ENCODE peak calls at places on chromosomes 3 and 15, in four cellular contexts. W, Z, B and F are unnamed samples.

GRCh38 chr3:130857336-130858026 is 36.4 kb upstream of the ATP2C1 start:
- DNase-seq in W (no peak), Z (no peak), B (no peak), F (no peak)

GRCh38 chr3:14823910-14824629 is 5.3 kb downstream of the FGD5 start:
- DNase-seq in W (no peak), Z (no peak), B (no peak), F (no peak)

GRCh38 chr3:136882575-136882974 is 20.6 kb downstream of the NCK1 start:
- DNase-seq in W (no peak), Z (no peak), B (no peak), F (peak)

GRCh38 chr3:161197855-161198836 is 23.0 kb upstream of the NMD3 start:
- DNase-seq in W (no peak), Z (no peak), B (no peak), F (peak)

GRCh38 chr3:39203862-39204261 is 11.5 kb upstream of the XIRP1 start:
- DNase-seq in W (no peak), Z (no peak), B (no peak), F (no peak)

GRCh38 chr3:96779810-96780209 is 34.6 kb upstream of the EPHA6 start:
- DNase-seq in W (no peak), Z (no peak), B (no peak), F (no peak)

GRCh38 chr15:85453144-85453872 is 72.9 kb downstream of the AKAP13 start:
- DNase-seq in W (no peak), Z (no peak), B (no peak), F (no peak)

GRCh38 chr3:196684548-196685407 is 27.3 kb downstream of the CEP19 start:
- DNase-seq in W (no peak), Z (peak), B (peak), F (peak)